ENCODE peak calls at places on chromosome 4, in nine cellular contexts. M is hepatocyte, Z is psoas muscle, E is left lung, S is astrocyte, L is fibroblast of lung, F is mammary epithelial cell, G is colonic mucosa, K is heart right ventricle. D is an unnamed sample.

GRCh38 chr4:183106839-183107238 is 7.8 kb downstream of the WWC2 start:
- DNase-seq in M (no peak), Z (no peak), E (no peak), S (no peak), L (no peak), F (no peak), G (no peak), K (no peak), D (no peak)

GRCh38 chr4:121594796-121595526 is 101.8 kb downstream of the ANXA5 start:
- DNase-seq in M (peak; percentile 13), Z (no peak), E (no peak), S (peak; percentile 56), L (peak; percentile 66), F (peak; percentile 35), G (no peak), K (no peak), D (no peak)

GRCh38 chr4:183356931-183357675 is 34.9 kb upstream of the CLDN24 start:
- DNase-seq in M (no peak), Z (no peak), E (no peak), S (no peak), L (no peak), F (peak; percentile 98), G (no peak), K (no peak), D (no peak)

GRCh38 chr4:112381996-112382692 is 85.0 kb downstream of the ALPK1 start:
- DNase-seq in M (no peak), Z (no peak), E (no peak), S (no peak), L (no peak), F (no peak), G (no peak), K (no peak), D (no peak)

GRCh38 chr4:175891231-175891630 is 79.2 kb upstream of the GPM6A start:
- DNase-seq in M (no peak), Z (no peak), E (no peak), S (no peak), L (no peak), F (no peak), G (no peak), K (no peak), D (no peak)

GRCh38 chr4:99763635-99764101 is 53.0 kb upstream of the DAPP1 start:
- DNase-seq in M (peak; percentile 24), Z (no peak), E (no peak), S (peak; percentile 92), L (peak; percentile 98), F (peak; percentile 94), G (no peak), K (no peak), D (no peak)

GRCh38 chr4:41281038-41281634 is 24.4 kb downstream of the UCHL1 start:
- DNase-seq in M (peak; percentile 84), Z (no peak), E (no peak), S (peak; percentile 50), L (peak; percentile 88), F (peak; percentile 64), G (peak; percentile 57), K (no peak), D (no peak)

GRCh38 chr4:79748835-79749234 is 324.2 kb downstream of the ANTXR2 start:
- DNase-seq in M (no peak), Z (no peak), E (peak; percentile 26), S (no peak), L (no peak), F (no peak), G (no peak), K (peak; percentile 4), D (no peak)

GRCh38 chr4:160026720-160027119 is 923.8 kb downstream of the RAPGEF2 start:
- DNase-seq in M (peak; percentile 46), Z (no peak), E (no peak), S (peak; percentile 21), L (no peak), F (peak; percentile 89), G (no peak), K (no peak), D (no peak)

GRCh38 chr4:22903913-22904312 is 211.2 kb downstream of the GBA3 start:
- DNase-seq in M (no peak), Z (no peak), E (no peak), S (no peak), L (no peak), F (no peak), G (no peak), K (no peak), D (no peak)

GRCh38 chr4:28600958-28601357 is 1740.3 kb downstream of the STIM2 start:
- DNase-seq in M (no peak), Z (no peak), E (no peak), S (no peak), L (no peak), F (no peak), G (no peak), K (no peak), D (no peak)

GRCh38 chr4:27684501-27685077 is 823.9 kb downstream of the STIM2 start:
- DNase-seq in M (peak; percentile 88), Z (peak; percentile 44), E (no peak), S (peak; percentile 4), L (peak; percentile 54), F (peak; percentile 60), G (peak; percentile 27), K (peak; percentile 12), D (no peak)

GRCh38 chr4:15202481-15202880 is 200.2 kb downstream of the CPEB2 start:
- DNase-seq in M (peak; percentile 10), Z (no peak), E (no peak), S (peak; percentile 54), L (no peak), F (peak; percentile 17), G (no peak), K (no peak), D (no peak)

GRCh38 chr4:158166701-158167100 is 6.1 kb downstream of the GASK1B start:
- DNase-seq in M (no peak), Z (no peak), E (no peak), S (no peak), L (peak; percentile 8), F (no peak), G (no peak), K (no peak), D (no peak)

GRCh38 chr4:6955261-6955911 is 45.8 kb downstream of the TBC1D14 start:
- DNase-seq in M (peak; percentile 60), Z (peak; percentile 39), E (no peak), S (no peak), L (no peak), F (peak; percentile 85), G (peak; percentile 28), K (no peak), D (no peak)

GRCh38 chr4:2811830-2812599 is 19.1 kb downstream of the SH3BP2 start:
- DNase-seq in M (no peak), Z (peak; percentile 88), E (peak; percentile 96), S (peak; percentile 22), L (peak; percentile 71), F (no peak), G (peak; percentile 57), K (peak; percentile 78), D (peak; percentile 43)

GRCh38 chr4:2812985-2813384 is 20.1 kb downstream of the SH3BP2 start:
- DNase-seq in M (no peak), Z (no peak), E (no peak), S (no peak), L (no peak), F (no peak), G (no peak), K (no peak), D (no peak)

GRCh38 chr4:2813446-2814405 is 20.8 kb downstream of the SH3BP2 start:
- DNase-seq in M (no peak), Z (no peak), E (no peak), S (no peak), L (no peak), F (no peak), G (no peak), K (no peak), D (no peak)

GRCh38 chr4:2814627-2815026 is 21.7 kb downstream of the SH3BP2 start:
- DNase-seq in M (no peak), Z (no peak), E (no peak), S (no peak), L (no peak), F (no peak), G (no peak), K (no peak), D (no peak)

GRCh38 chr4:2812600-2812932 is 19.7 kb downstream of the SH3BP2 start:
- DNase-seq in M (no peak), Z (no peak), E (no peak), S (no peak), L (no peak), F (no peak), G (no peak), K (no peak), D (no peak)
- H3K4me3 ChIP-seq in M (no peak overlapping the region), Z (peak overlapping the region; percentile 78), E (peak overlapping the region; percentile 27), S (peak overlapping the region; percentile 5), L (no peak overlapping the region), F (no peak overlapping the region), G (peak overlapping the region; percentile 24), K (peak overlapping the region; percentile 44), D (peak overlapping the region; percentile 65)

GRCh38 chr4:89954906-89955305 is 60.3 kb downstream of the MMRN1 start:
- DNase-seq in M (no peak), Z (no peak), E (no peak), S (no peak), L (no peak), F (no peak), G (no peak), K (no peak), D (no peak)

GRCh38 chr4:89952458-89952857 is 57.8 kb downstream of the MMRN1 start:
- DNase-seq in M (no peak), Z (no peak), E (no peak), S (no peak), L (no peak), F (no peak), G (no peak), K (no peak), D (no peak)

GRCh38 chr4:89957527-89957926 is 62.9 kb downstream of the MMRN1 start:
- DNase-seq in M (no peak), Z (no peak), E (no peak), S (no peak), L (no peak), F (no peak), G (no peak), K (no peak), D (no peak)
- H3K27ac ChIP-seq in M (no peak overlapping the region), Z (no peak overlapping the region), E (peak overlapping the region; percentile 20), S (no peak overlapping the region), L (no peak overlapping the region), F (no peak overlapping the region), G (no peak overlapping the region), K (no peak overlapping the region), D (no peak overlapping the region)

GRCh38 chr4:179625391-179625790 is 2183.2 kb upstream of the AGA start:
- DNase-seq in M (no peak), Z (no peak), E (no peak), S (peak; percentile 93), L (peak; percentile 83), F (no peak), G (no peak), K (no peak), D (no peak)
- TF ChIP-seq CTCF in M (no peak), Z (no peak), E (no peak), S (peak; percentile 19), L (peak; percentile 48), F (no peak), G (no peak), K (no peak), D (no peak)

DNA sequence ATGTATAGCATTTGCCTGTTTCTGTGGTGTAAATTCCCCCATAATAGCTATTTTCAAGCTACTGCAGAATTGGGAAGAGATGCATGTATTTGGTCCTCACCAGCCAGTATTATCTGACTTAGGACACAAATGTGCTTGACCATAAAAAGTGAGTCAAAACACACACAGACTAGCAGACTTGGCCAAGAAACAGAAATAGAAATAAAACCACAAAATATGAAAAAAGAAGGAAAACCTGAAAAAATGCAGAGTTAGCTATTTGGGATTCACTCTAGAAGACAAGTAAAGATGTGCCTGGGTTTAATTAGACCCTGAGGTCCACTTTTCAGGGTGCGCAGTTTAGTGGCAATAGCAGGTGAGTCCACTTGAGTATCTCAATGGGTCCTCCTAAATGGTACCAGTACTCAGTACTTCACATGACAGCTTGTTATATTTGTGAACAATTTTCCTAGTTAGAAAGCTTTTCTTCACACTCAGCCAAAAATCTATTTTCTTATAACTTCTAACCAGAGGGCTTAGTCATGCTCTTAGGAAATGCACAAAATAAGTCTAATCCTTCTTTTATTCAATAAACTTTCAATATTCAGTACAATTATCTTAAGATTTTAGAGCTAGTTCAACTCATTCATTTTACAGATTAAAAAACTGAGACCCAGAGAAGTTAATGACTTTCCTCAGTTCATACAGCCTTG is 108.7 kb upstream of the JADE1 start:
- DNase-seq in M (no peak), Z (no peak), E (no peak), S (peak; percentile 36), L (peak; percentile 23), F (no peak), G (no peak), K (no peak), D (no peak)
- H3K4me3 ChIP-seq in M (no peak overlapping the region), Z (no peak overlapping the region), E (no peak overlapping the region), S (no peak overlapping the region), L (no peak overlapping the region), F (no peak overlapping the region), G (no peak overlapping the region), K (no peak overlapping the region), D (no peak overlapping the region)